ENCODE peak calls at places on chromosomes 7 and 10, in nine cellular contexts. N is ovary; A is left ventricle myocardium inferior; W is sciatic nerve; Q is Right ventricle myocardium superior; D is mucosa of descending colon; Y is RWPE1; O is tibial artery; T is activated CD4-positive, alpha-beta memory T cell treated with anti-CD3 and anti-CD28 coated beads, Interleukin-2, amount 10 ng/mL, durations not matched to agents 7 days and 5 days. J is an unnamed sample.

GRCh38 chr7:136424058-136424457 is 444.4 kb upstream of the CHRM2 start:
- DNase-seq in O (no peak), D (no peak), A (no peak), Q (no peak), W (no peak), Y (no peak), N (no peak), T (no peak), J (no peak)

GRCh38 chr7:127690806-127691205 is 38.8 kb downstream of the SND1 start:
- DNase-seq in Y (no peak), O (no peak), D (no peak), W (no peak), A (no peak), N (no peak), Q (no peak), T (no peak), J (no peak)

GRCh38 chr10:106440767-106441166 is 723.7 kb downstream of the SORCS1 start:
- DNase-seq in Q (no peak), O (no peak), A (no peak), T (no peak), N (no peak), Y (peak; percentile 92), W (no peak), D (no peak), J (no peak)

GRCh38 chr10:55668326-55668922 is 692.6 kb downstream of the ZWINT start:
- DNase-seq in T (no peak), Q (no peak), D (no peak), N (no peak), O (no peak), Y (no peak), W (no peak), A (no peak), J (peak; percentile 10)

GRCh38 chr7:42023216-42023724 is 213.7 kb downstream of the GLI3 start:
- DNase-seq in O (no peak), T (no peak), Y (no peak), A (no peak), W (no peak), N (no peak), Q (no peak), D (no peak), J (no peak)

GRCh38 chr7:29217112-29217511 is 22.5 kb downstream of the CHN2 start:
- DNase-seq in T (no peak), N (no peak), A (no peak), W (no peak), Y (no peak), D (no peak), Q (no peak), O (no peak), J (no peak)

GRCh38 chr10:99850041-99850766 is 67.8 kb downstream of the ABCC2 start:
- DNase-seq in N (no peak), W (no peak), A (no peak), D (no peak), O (no peak), T (no peak), Q (no peak), Y (no peak), J (no peak)

GRCh38 chr10:132790934-132791829 is 5.2 kb upstream of the NKX6-2 start:
- DNase-seq in T (no peak), Q (no peak), O (no peak), N (no peak), Y (no peak), A (no peak), D (no peak), W (no peak), J (no peak)

GRCh38 chr10:23968296-23968695 is 240.6 kb upstream of the KIAA1217 start:
- DNase-seq in Q (no peak), O (no peak), Y (no peak), T (no peak), N (no peak), D (no peak), A (no peak), W (no peak), J (no peak)

GRCh38 chr10:69766161-69766910 is 35.4 kb upstream of the COL13A1 start:
- DNase-seq in D (no peak), A (peak; percentile 31), Q (peak; percentile 51), Y (no peak), O (no peak), N (no peak), W (no peak), T (no peak), J (no peak)

GRCh38 chr10:59694936-59695335 is 14.7 kb downstream of the SLC16A9 start:
- DNase-seq in Y (no peak), A (no peak), O (no peak), W (no peak), N (no peak), T (no peak), D (no peak), Q (no peak), J (no peak)

GRCh38 chr7:77698042-77698625 is 1.9 kb downstream of the RSBN1L start:
- DNase-seq in W (no peak), Q (no peak), Y (no peak), N (no peak), D (no peak), T (no peak), A (no peak), O (no peak), J (peak; percentile 41)

GRCh38 chr10:3887885-3888476 is 103.0 kb upstream of the KLF6 start:
- DNase-seq in W (no peak), Q (no peak), T (peak; percentile 72), O (peak; percentile 74), A (no peak), D (no peak), Y (peak; percentile 66), N (peak; percentile 32), J (peak; percentile 20)

GRCh38 chr7:24716480-24717246 is 40.6 kb downstream of the GSDME start:
- DNase-seq in Q (no peak), T (peak; percentile 3), A (no peak), O (no peak), W (no peak), D (no peak), N (no peak), Y (no peak), J (no peak)

GRCh38 chr10:98971464-98971863 is 264.2 kb downstream of the HPSE2 start:
- DNase-seq in Q (no peak), W (no peak), D (no peak), A (no peak), N (no peak), Y (no peak), O (no peak), T (no peak), J (no peak)

GRCh38 chr10:22365233-22365632 is 19.9 kb downstream of the SPAG6 start:
- DNase-seq in O (no peak), Q (no peak), Y (no peak), N (no peak), D (no peak), W (no peak), T (no peak), A (no peak), J (no peak)

GRCh38 chr10:115335366-115335765 is 242.2 kb downstream of the ATRNL1 start:
- DNase-seq in T (no peak), W (no peak), Q (no peak), Y (peak; percentile 12), N (no peak), A (no peak), O (no peak), D (no peak), J (peak; percentile 32)

GRCh38 chr10:31739759-31740158 is 188.9 kb downstream of the ARHGAP12 start:
- DNase-seq in Y (no peak), Q (no peak), O (no peak), W (no peak), A (no peak), D (no peak), N (no peak), T (no peak), J (no peak)

GRCh38 chr7:24831240-24831639 is 74.0 kb upstream of the GSDME start:
- DNase-seq in N (no peak), Q (no peak), A (no peak), Y (no peak), D (no peak), O (no peak), W (no peak), T (no peak), J (no peak)

GRCh38 chr7:3425087-3425486 is 124.0 kb downstream of the SDK1 start:
- DNase-seq in T (no peak), D (no peak), A (no peak), N (no peak), Q (no peak), Y (no peak), W (no peak), O (no peak), J (no peak)

GRCh38 chr10:30413996-30414576 is 19.9 kb upstream of the MAP3K8 start:
- DNase-seq in D (no peak), N (peak; percentile 45), O (no peak), A (no peak), Q (no peak), W (no peak), Y (peak; percentile 69), T (no peak), J (peak; percentile 82)

GRCh38 chr10:68603766-68604165 is 43.6 kb downstream of the TET1 start:
- DNase-seq in O (no peak), Q (no peak), W (no peak), T (no peak), A (no peak), D (no peak), Y (no peak), N (no peak), J (no peak)

GRCh38 chr7:25179771-25180591 is 48.3 kb downstream of the NPVF start:
- DNase-seq in A (peak; percentile 93), O (peak; percentile 89), Q (peak; percentile 96), N (peak; percentile 96), W (peak; percentile 97), Y (peak; percentile 96), T (peak; percentile 95), D (peak; percentile 99), J (peak; percentile 82)

GRCh38 chr10:131621784-131622624 is 278.8 kb upstream of the PPP2R2D start:
- DNase-seq in N (no peak), T (no peak), Y (peak; percentile 89), D (no peak), A (no peak), O (peak; percentile 15), W (no peak), Q (no peak), J (no peak)

GRCh38 chr7:1474736-1475135 is 15.5 kb upstream of the MICALL2 start:
- DNase-seq in D (no peak), O (no peak), N (no peak), T (no peak), W (no peak), A (no peak), Y (no peak), Q (no peak), J (no peak)

GRCh38 chr10:117218654-117219053 is 21.4 kb downstream of the KCNK18 start:
- DNase-seq in T (no peak), N (no peak), Q (no peak), Y (no peak), O (no peak), A (no peak), D (no peak), W (no peak), J (no peak)

GRCh38 chr10:86642499-86642898 is 11.8 kb upstream of the OPN4 start:
- DNase-seq in O (no peak), A (no peak), N (no peak), W (no peak), Y (peak; percentile 68), T (no peak), Q (no peak), D (no peak), J (peak; percentile 76)

GRCh38 chr7:137882261-137882668 is 35.5 kb upstream of the DGKI start:
- DNase-seq in D (no peak), W (no peak), A (no peak), N (no peak), T (peak; percentile 28), O (no peak), Q (no peak), Y (peak; percentile 90), J (peak; percentile 88)

GRCh38 chr7:5598769-5599371 is 175.2 kb upstream of the TNRC18 start:
- DNase-seq in N (peak; percentile 63), D (peak; percentile 44), O (no peak), Y (no peak), Q (no peak), T (no peak), W (no peak), A (no peak), J (no peak)

GRCh38 chr10:70920519-70920918 is 32.2 kb upstream of the PCBD1 start:
- DNase-seq in Y (peak; percentile 41), O (no peak), N (no peak), A (no peak), W (no peak), D (peak; percentile 76), T (no peak), Q (peak; percentile 15), J (no peak)

GRCh38 chr10:52353960-52354394 is 39.9 kb downstream of the DKK1 start:
- DNase-seq in O (no peak), W (no peak), N (no peak), T (no peak), A (no peak), Y (no peak), Q (no peak), D (no peak), J (no peak)

J was measured in RKO.